ENCODE peak calls at places on chromosome 11, in nine cellular contexts. X is uterus; L is caudate nucleus; P is GM12878; Z is EL; F is NCI-H460; C is stimulated activated effector memory CD8-positive, alpha-beta T cell treated with anti-CD3 and anti-CD28 coated beads, Interleukin-12 subunit alpha, Interleukin-12 subunit beta, amount 100 ng/mL, for 72 hours; G is activated CD4-positive, alpha-beta T cell treated with anti-CD3 and anti-CD28 coated beads, Interleukin-2, amount 50 U/mL, for 1 hour; E is OCI-M1. M is an unnamed sample.
A peak's percentile ranks its signal among the peaks of the same experiment; 100 is the strongest.

GRCh38 chr11:26344647-26345046 is 12.7 kb downstream of the ANO3 start:
- DNase-seq in X (no peak), L (no peak), P (no peak), Z (no peak), F (no peak), C (no peak), G (no peak), E (peak; percentile 21), M (no peak)

GRCh38 chr11:114366331-114367243 is 33.7 kb downstream of the C11orf71 start:
- DNase-seq in X (no peak), L (no peak), P (no peak), Z (peak; percentile 98), F (no peak), C (no peak), G (no peak), E (no peak), M (no peak)

GRCh38 chr11:102144357-102145342 is 34.4 kb downstream of the YAP1 start:
- DNase-seq in X (no peak), L (no peak), P (no peak), Z (peak; percentile 47), F (peak; percentile 26), C (no peak), G (no peak), E (peak; percentile 36), M (peak; percentile 22)

GRCh38 chr11:10376061-10376460 is 71.2 kb downstream of the ADM start:
- DNase-seq in X (no peak), L (no peak), P (no peak), Z (peak; percentile 51), F (no peak), C (no peak), G (no peak), E (no peak), M (no peak)

GRCh38 chr11:85955531-85955930 is 100.3 kb downstream of the CCDC83 start:
- DNase-seq in X (no peak), L (no peak), P (no peak), Z (peak; percentile 67), F (no peak), C (no peak), G (no peak), E (no peak), M (no peak)

GRCh38 chr11:33116535-33116934 is 44.7 kb downstream of the CSTF3 start:
- DNase-seq in X (no peak), L (no peak), P (no peak), Z (no peak), F (no peak), C (no peak), G (no peak), E (no peak), M (no peak)

GRCh38 chr11:92596596-92597317 is 372.1 kb downstream of the FAT3 start:
- DNase-seq in X (no peak), L (no peak), P (no peak), Z (peak; percentile 13), F (no peak), C (no peak), G (no peak), E (no peak), M (no peak)

GRCh38 chr11:67507242-67507890 is 596 bp downstream of the CDK2AP2 start:
- DNase-seq in X (no peak), L (no peak), P (no peak), Z (peak; percentile 77), F (peak; percentile 59), C (no peak), G (no peak), E (no peak), M (no peak)

GRCh38 chr11:34344410-34345011 is 13.3 kb downstream of the ABTB2 start:
- DNase-seq in X (no peak), L (no peak), P (no peak), Z (no peak), F (no peak), C (no peak), G (no peak), E (no peak), M (no peak)

GRCh38 chr11:59556883-59557205 is 45.5 kb downstream of the OR4D9 start:
- DNase-seq in X (no peak), L (no peak), P (no peak), Z (peak; percentile 62), F (no peak), C (peak; percentile 66), G (no peak), E (peak; percentile 89), M (no peak)

GRCh38 chr11:42762348-42762747 is 549.4 kb upstream of the API5 start:
- DNase-seq in X (no peak), L (no peak), P (no peak), Z (no peak), F (no peak), C (no peak), G (no peak), E (peak; percentile 90), M (peak; percentile 23)

GRCh38 chr11:32071811-32072210 is 19.1 kb upstream of the RCN1 start:
- DNase-seq in X (no peak), L (no peak), P (no peak), Z (peak; percentile 72), F (peak; percentile 30), C (no peak), G (no peak), E (peak; percentile 42), M (no peak)

GRCh38 chr11:65204646-65205601 is 23.2 kb downstream of the CAPN1 start:
- DNase-seq in X (peak; percentile 15), L (peak; percentile 36), P (no peak), Z (peak; percentile 31), F (peak; percentile 21), C (peak; percentile 79), G (peak; percentile 48), E (peak; percentile 51), M (peak; percentile 77)

GRCh38 chr11:57478971-57479663 is 18.8 kb downstream of the RTN4RL2 start:
- DNase-seq in X (no peak), L (no peak), P (no peak), Z (no peak), F (no peak), C (no peak), G (no peak), E (no peak), M (no peak)

GRCh38 chr11:105181100-105181499 is 41.5 kb upstream of the CARD18 start:
- DNase-seq in X (no peak), L (peak; percentile 24), P (no peak), Z (peak; percentile 53), F (no peak), C (no peak), G (no peak), E (peak; percentile 1), M (no peak)

GRCh38 chr11:74397531-74398243 is 546 bp downstream of the PGM2L1 start:
- DNase-seq in X (no peak), L (no peak), P (no peak), Z (peak; percentile 30), F (no peak), C (peak; percentile 57), G (peak; percentile 27), E (peak; percentile 71), M (peak; percentile 43)

GRCh38 chr11:46238078-46238966 is 39.1 kb upstream of the CREB3L1 start:
- DNase-seq in X (peak; percentile 72), L (peak; percentile 18), P (no peak), Z (peak; percentile 67), F (no peak), C (peak; percentile 82), G (peak; percentile 51), E (peak; percentile 77), M (peak; percentile 77)

GRCh38 chr11:14914536-14914935 is 22.5 kb upstream of the CYP2R1 start:
- DNase-seq in X (no peak), L (no peak), P (no peak), Z (no peak), F (no peak), C (no peak), G (no peak), E (no peak), M (no peak)

GRCh38 chr11:27281740-27282139 is 81.3 kb downstream of the CCDC34 start:
- DNase-seq in X (no peak), L (no peak), P (peak; percentile 19), Z (no peak), F (no peak), C (no peak), G (no peak), E (peak; percentile 30), M (no peak)

GRCh38 chr11:130323452-130324448 is 9.0 kb upstream of the ZBTB44 start:
- DNase-seq in X (no peak), L (no peak), P (no peak), Z (no peak), F (no peak), C (no peak), G (no peak), E (no peak), M (no peak)

GRCh38 chr11:71459076-71459766 is 6.2 kb downstream of the NADSYN1 start:
- DNase-seq in X (no peak), L (no peak), P (no peak), Z (no peak), F (no peak), C (no peak), G (no peak), E (no peak), M (no peak)

GRCh38 chr11:76321340-76321739 is 59.6 kb downstream of the THAP12 start:
- DNase-seq in X (no peak), L (no peak), P (no peak), Z (no peak), F (no peak), C (no peak), G (no peak), E (no peak), M (no peak)

GRCh38 chr11:82814379-82814778 is 80.7 kb upstream of the FAM181B start:
- DNase-seq in X (no peak), L (no peak), P (no peak), Z (no peak), F (no peak), C (no peak), G (no peak), E (no peak), M (no peak)

GRCh38 chr11:8614497-8614896 is 20.5 kb upstream of the STK33 start:
- DNase-seq in X (no peak), L (no peak), P (no peak), Z (no peak), F (no peak), C (no peak), G (no peak), E (no peak), M (no peak)

GRCh38 chr11:85947431-85948272 is 92.5 kb downstream of the CCDC83 start:
- DNase-seq in X (no peak), L (no peak), P (no peak), Z (peak; percentile 88), F (no peak), C (peak; percentile 74), G (no peak), E (no peak), M (no peak)

GRCh38 chr11:102680945-102681344 is 24.6 kb downstream of the MMP27 start:
- DNase-seq in X (no peak), L (no peak), P (no peak), Z (peak; percentile 37), F (no peak), C (no peak), G (no peak), E (no peak), M (no peak)

GRCh38 chr11:69057236-69057635 is 8.5 kb downstream of the TPCN2 start:
- DNase-seq in X (no peak), L (no peak), P (no peak), Z (no peak), F (no peak), C (no peak), G (no peak), E (no peak), M (no peak)

M was measured in nephron progenitor cell.